ENCODE peak calls at places on chromosomes 6 and 20, in four cellular contexts. M, W, K and G are unnamed samples.
A peak's percentile ranks its signal among the peaks of the same experiment; 100 is the strongest.

GRCh38 chr20:38278150-38278549 is 17.6 kb upstream of the KIAA1755 start:
- DNase-seq in K (no peak), M (no peak), W (peak; percentile 16), G (no peak)

GRCh38 chr6:3310710-3311109 is 52.0 kb downstream of the PSMG4 start:
- DNase-seq in M (no peak), W (no peak), K (no peak), G (no peak)

GRCh38 chr6:33212857-33213165 is 4.5 kb downstream of the RING1 start:
- DNase-seq in W (no peak), K (no peak), M (no peak), G (no peak)

GRCh38 chr6:152229330-152229729 is 407.8 kb downstream of the SYNE1 start:
- DNase-seq in M (no peak), W (no peak), K (no peak), G (no peak)

GRCh38 chr6:27882624-27883023 is 29.6 kb downstream of the OR2B2 start:
- DNase-seq in W (no peak), M (no peak), K (no peak), G (no peak)

GRCh38 chr6:148414836-148415235 is 72.2 kb downstream of the SASH1 start:
- DNase-seq in K (no peak), M (no peak), W (no peak), G (no peak)

GRCh38 chr6:11613858-11614257 is 76.3 kb downstream of the TMEM170B start:
- DNase-seq in M (no peak), W (no peak), K (no peak), G (no peak)

GRCh38 chr6:130366011-130366963 is at the start of gene TMEM200A:
- DNase-seq in M (peak; percentile 24), W (no peak), K (peak; percentile 45), G (no peak)

GRCh38 chr6:108760158-108761050 is 87.8 kb upstream of the ARMC2 start:
- DNase-seq in M (no peak), K (peak; percentile 73), W (no peak), G (no peak)

GRCh38 chr6:137846772-137847313 is 20.2 kb upstream of the TNFAIP3 start:
- DNase-seq in M (no peak), K (peak; percentile 68), W (no peak), G (no peak)

GRCh38 chr6:18501313-18502013 is 114.3 kb downstream of the RNF144B start:
- DNase-seq in K (peak; percentile 58), W (no peak), M (no peak), G (no peak)

GRCh38 chr6:39313526-39314272 is 520 bp downstream of the KCNK17 start:
- DNase-seq in M (no peak), W (no peak), K (no peak), G (no peak)

GRCh38 chr6:16097382-16098171 is 31.3 kb upstream of the MYLIP start:
- DNase-seq in W (no peak), M (no peak), K (no peak), G (no peak)

GRCh38 chr6:7707787-7708186 is 18.1 kb upstream of the BMP6 start:
- DNase-seq in W (no peak), M (no peak), K (no peak), G (no peak)

GRCh38 chr6:134002821-134003220 is 49.6 kb downstream of the SLC2A12 start:
- DNase-seq in K (no peak), M (no peak), W (no peak), G (no peak)

GRCh38 chr20:33531047-33531877 is 41.4 kb downstream of the CBFA2T2 start:
- DNase-seq in K (no peak), W (no peak), M (no peak), G (no peak)

GRCh38 chr6:36692220-36692619 is 5.4 kb upstream of the RAB44 start:
- DNase-seq in W (no peak), K (peak; percentile 53), M (no peak), G (no peak)

GRCh38 chr6:160137989-160138835 is 16.6 kb downstream of the SLC22A1 start:
- DNase-seq in K (no peak), M (peak; percentile 25), W (no peak), G (no peak)

GRCh38 chr6:12791371-12791770 is 74.8 kb downstream of the PHACTR1 start:
- DNase-seq in K (no peak), M (no peak), W (no peak), G (no peak)

GRCh38 chr6:583639-584038 is 73.3 kb downstream of the HUS1B start:
- DNase-seq in W (no peak), M (no peak), K (no peak), G (no peak)

GRCh38 chr20:23161968-23162696 is 76.0 kb upstream of the CD93 start:
- DNase-seq in K (peak; percentile 95), M (no peak), W (no peak), G (no peak)

GRCh38 chr20:62321521-62321948 is 18.7 kb downstream of the ADRM1 start:
- DNase-seq in M (no peak), K (no peak), W (no peak), G (no peak)

GRCh38 chr20:25341716-25342680 is 48.6 kb downstream of the ABHD12 start:
- DNase-seq in K (no peak), W (no peak), M (no peak), G (no peak)

GRCh38 chr6:146292506-146292905 is 251.1 kb upstream of the RAB32 start:
- DNase-seq in K (no peak), M (no peak), W (no peak), G (no peak)

GRCh38 chr20:46998497-46999190 is 104.0 kb downstream of the EYA2 start:
- DNase-seq in K (no peak), W (no peak), M (no peak), G (no peak)

GRCh38 chr6:5763871-5764270 is 242.9 kb downstream of the NRN1 start:
- DNase-seq in K (no peak), M (no peak), W (no peak), G (no peak)

GRCh38 chr6:16619017-16619416 is 142.2 kb downstream of the ATXN1 start:
- DNase-seq in W (no peak), M (no peak), K (no peak), G (no peak)

GRCh38 chr6:40328376-40328987 is 258.7 kb downstream of the LRFN2 start:
- DNase-seq in M (peak; percentile 6), K (no peak), W (no peak), G (peak; percentile 87)

GRCh38 chr20:17921774-17922173 is 46.8 kb downstream of the SNX5 start:
- DNase-seq in M (no peak), W (no peak), K (no peak), G (no peak)

GRCh38 chr20:14065774-14066173 is 70.5 kb downstream of the MACROD2 start:
- DNase-seq in W (no peak), M (no peak), K (no peak), G (no peak)

GRCh38 chr6:74671558-74672025 is 534.3 kb downstream of the COL12A1 start:
- DNase-seq in W (no peak), K (no peak), M (no peak), G (no peak)

GRCh38 chr6:107736713-107737396 is 87.3 kb downstream of the SCML4 start:
- DNase-seq in K (no peak), M (no peak), W (no peak), G (no peak)

GRCh38 chr6:44788387-44788981 is 401.0 kb downstream of the CDC5L start:
- DNase-seq in M (no peak), W (no peak), K (no peak), G (no peak)

GRCh38 chr6:30955367-30956042 is 14.7 kb downstream of the MUCL3 start:
- DNase-seq in W (peak; percentile 6), M (peak; percentile 52), K (peak; percentile 86), G (no peak)